ENCODE peak calls at places on chromosomes 3 and 15, in seven cellular contexts. K is activated B cell treated with CpG ODN at 0.5 μM for 24 hours; D is NCI-H1694 treated with DMSO at 0.1 percent for 48 hours; S is amniotic stem cell; O is lower leg skin; Z is stimulated activated CD8-positive, alpha-beta memory T cell treated with anti-CD3 and anti-CD28 coated beads, Interleukin-15, amount 100 ng/mL, for 24 hours; G is activated CD8-positive, alpha-beta memory T cell treated with anti-CD3 and anti-CD28 coated beads, Interleukin-2, amount 50 U/mL, for 48 hours. E is an unnamed sample.

GRCh38 chr15:48493084-48493762 is 152.3 kb downstream of the FBN1 start:
- DNase-seq in K (no peak), D (no peak), S (peak), O (peak), Z (no peak), G (no peak), E (no peak)

GRCh38 chr15:63974036-63974435 is 72.2 kb downstream of the DAPK2 start:
- DNase-seq in K (no peak), D (no peak), S (no peak), O (no peak), Z (no peak), G (no peak), E (no peak)

GRCh38 chr3:173584834-173585831 is 187.6 kb downstream of the NLGN1 start:
- DNase-seq in K (no peak), D (peak), S (peak), O (no peak), Z (no peak), G (no peak), E (no peak)

GRCh38 chr3:183487896-183488295 is 59.5 kb upstream of the MCF2L2 start:
- DNase-seq in K (no peak), D (no peak), S (no peak), O (no peak), Z (no peak), G (no peak), E (peak)

GRCh38 chr15:49423021-49423420 is at the start of gene FGF7:
- DNase-seq in K (no peak), D (no peak), S (no peak), O (no peak), Z (no peak), G (no peak), E (no peak)

GRCh38 chr3:195727596-195728195 is 6.9 kb downstream of the MUC20 start:
- DNase-seq in K (no peak), D (no peak), S (no peak), O (no peak), Z (no peak), G (no peak), E (no peak)

GRCh38 chr3:43259626-43260025 is 26.7 kb upstream of the SNRK start:
- DNase-seq in K (no peak), D (no peak), S (no peak), O (peak), Z (no peak), G (no peak), E (no peak)

GRCh38 chr3:152222327-152222726 is 46.4 kb upstream of the MBNL1 start:
- DNase-seq in K (no peak), D (no peak), S (peak), O (no peak), Z (no peak), G (no peak), E (no peak)

GRCh38 chr15:23518104-23518503 is 47.4 kb upstream of the MKRN3 start:
- DNase-seq in K (no peak), D (no peak), S (no peak), O (no peak), Z (no peak), G (no peak), E (no peak)

GRCh38 chr3:50418845-50419244 is 59.5 kb upstream of the TMEM115 start:
- DNase-seq in K (no peak), D (no peak), S (no peak), O (no peak), Z (no peak), G (no peak), E (no peak)

GRCh38 chr15:98856540-98856907 is 151.1 kb downstream of the PGPEP1L start:
- DNase-seq in K (no peak), D (no peak), S (peak), O (no peak), Z (no peak), G (no peak), E (no peak)

GRCh38 chr15:48596841-48597240 is 48.7 kb downstream of the FBN1 start:
- DNase-seq in K (no peak), D (no peak), S (no peak), O (no peak), Z (no peak), G (no peak), E (no peak)

GRCh38 chr15:39583586-39584265 is 2.8 kb downstream of the THBS1 start:
- DNase-seq in K (no peak), D (no peak), S (no peak), O (no peak), Z (no peak), G (no peak), E (no peak)

GRCh38 chr3:187027531-187027936 is 97.2 kb downstream of the ST6GAL1 start:
- DNase-seq in K (no peak), D (no peak), S (no peak), O (no peak), Z (no peak), G (no peak), E (no peak)

E was measured in osteocyte.